ENCODE peak calls at places on chromosomes 1 and 21, in seven cellular contexts. U is fibroblast of lung, P is tibial nerve, I is neural progenitor cell, C is PC-9, W is psoas muscle, X is aorta. R is an unnamed sample.

GRCh38 chr1:198121058-198121829 is 35.6 kb upstream of the NEK7 start:
- DNase-seq in W (no peak), C (peak; percentile 63), I (no peak), P (no peak), X (peak; percentile 57), U (peak; percentile 75), R (no peak)

GRCh38 chr1:248857201-248857600 is 1.7 kb downstream of the ZNF692 start:
- DNase-seq in C (no peak), W (no peak), I (no peak), P (no peak), U (no peak), X (no peak), R (no peak)

GRCh38 chr21:25717491-25718139 is 17.1 kb downstream of the ATP5PF start:
- DNase-seq in U (peak; percentile 55), I (no peak), W (no peak), C (no peak), P (no peak), X (no peak), R (peak; percentile 45)

GRCh38 chr1:243495032-243495431 is 239.2 kb downstream of the SDCCAG8 start:
- DNase-seq in W (no peak), U (no peak), C (no peak), X (no peak), I (no peak), P (no peak), R (no peak)

GRCh38 chr21:26148071-26148470 is 22.5 kb downstream of the APP start:
- DNase-seq in U (no peak), W (no peak), X (no peak), I (peak; percentile 73), P (no peak), C (peak; percentile 26), R (peak; percentile 25)

GRCh38 chr1:9625761-9626160 is 25.8 kb upstream of the PIK3CD start:
- DNase-seq in U (no peak), W (no peak), X (no peak), P (no peak), C (no peak), I (no peak), R (no peak)

GRCh38 chr1:240946926-240947325 is 335.0 kb upstream of the GREM2 start:
- DNase-seq in C (peak; percentile 24), U (peak; percentile 21), P (no peak), W (no peak), I (peak; percentile 56), X (no peak), R (no peak)

GRCh38 chr1:64472805-64473204 is 2.9 kb downstream of the CACHD1 start:
- DNase-seq in X (no peak), W (no peak), I (peak; percentile 89), U (no peak), C (no peak), P (no peak), R (no peak)

GRCh38 chr1:1013922-1014617 is 773 bp downstream of the ISG15 start:
- DNase-seq in C (no peak), X (peak; percentile 61), U (peak; percentile 27), I (peak; percentile 62), P (no peak), W (peak; percentile 22), R (no peak)

DNA sequence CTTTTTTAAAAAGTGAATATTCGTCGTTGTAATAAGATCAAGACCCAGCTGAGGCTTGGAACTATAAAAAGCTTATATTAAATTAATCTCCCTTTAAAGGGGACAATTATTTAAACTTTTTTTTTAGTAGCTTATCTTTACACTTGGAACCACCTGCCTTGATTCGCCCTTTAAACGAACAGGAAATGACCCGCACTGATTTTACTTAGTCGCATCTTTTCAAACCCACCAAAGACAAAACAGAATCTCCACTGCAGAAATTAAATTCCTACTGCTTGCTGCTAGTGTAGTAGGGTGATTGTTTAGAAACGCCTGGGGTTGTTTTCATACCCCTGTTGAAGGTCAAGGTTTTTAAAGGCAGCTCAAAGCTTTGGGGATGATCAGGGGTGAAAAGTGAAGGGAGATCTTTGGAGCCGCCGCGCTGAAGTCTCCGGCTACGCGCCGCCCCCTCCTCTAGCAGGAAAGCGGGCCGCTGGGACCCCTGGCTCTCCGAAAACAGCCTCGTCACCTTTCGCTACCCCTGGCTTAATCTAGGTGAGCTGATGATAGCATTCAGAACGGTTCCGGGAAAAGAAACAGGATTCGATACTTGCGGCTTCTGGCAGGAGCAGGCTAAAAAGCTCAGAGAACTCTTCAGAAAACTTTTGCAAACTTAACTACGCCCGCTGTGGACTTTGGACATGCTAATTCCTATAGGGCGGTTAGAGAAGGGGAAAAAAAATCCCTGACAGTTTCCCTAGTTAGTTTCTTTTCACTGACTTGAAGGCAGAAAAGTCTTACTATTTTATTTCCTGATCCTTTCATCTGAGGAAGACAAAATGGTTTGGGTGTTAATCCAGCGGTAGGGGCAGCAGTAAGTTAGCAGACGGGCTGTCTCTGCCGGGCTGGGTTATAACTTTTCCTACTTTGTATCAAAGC is 163.2 kb downstream of the RUNX1 start:
- DNase-seq in X (no peak), P (no peak), U (peak; percentile 46), W (peak; percentile 29), I (peak; percentile 57), C (no peak), R (no peak)
- H3K27me3 ChIP-seq in X (no peaks in the 10 kb centered on the region), P (peaks cover 3% of the 10 kb centered on the region), U (no peaks in the 10 kb centered on the region), W (peaks cover 3% of the 10 kb centered on the region), I (peaks cover 99% of the 10 kb centered on the region), C (no peaks in the 10 kb centered on the region), R (peaks cover 49% of the 10 kb centered on the region)

DNA sequence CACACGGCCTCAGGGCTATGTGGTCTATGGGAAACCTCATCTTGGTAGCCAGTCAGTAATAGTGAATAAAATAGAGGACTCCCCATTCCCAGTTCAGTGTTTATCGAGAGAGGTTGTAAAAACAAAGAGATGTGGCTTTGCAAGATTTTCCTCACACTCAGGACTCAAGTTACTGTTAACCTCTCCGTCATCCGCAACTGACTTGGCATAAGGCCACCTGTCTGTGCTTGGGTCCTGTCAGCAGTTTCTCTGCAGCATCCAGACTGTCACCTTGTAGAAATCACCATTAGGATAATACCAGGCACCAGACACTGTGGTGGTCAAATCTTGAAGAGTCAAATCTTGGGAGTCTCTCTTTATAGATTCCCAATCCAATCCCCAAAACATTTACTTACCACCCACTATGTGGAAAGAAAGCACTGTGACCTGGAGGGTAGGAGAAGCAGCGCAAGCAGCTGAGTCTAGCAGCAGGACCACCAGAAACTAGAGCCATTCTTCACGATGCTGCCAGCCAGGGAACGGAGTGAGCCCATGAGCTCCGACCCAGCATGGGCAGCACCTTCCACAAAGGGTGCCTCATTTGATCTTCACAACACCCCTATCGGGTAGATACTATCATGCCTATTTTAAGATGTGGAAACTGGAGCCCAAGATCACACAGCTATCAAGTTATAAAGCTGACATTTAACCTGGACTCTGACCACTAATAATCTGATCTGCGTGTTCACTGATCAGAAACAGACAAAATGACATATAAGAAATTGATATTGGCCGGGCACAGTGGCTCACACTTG is 5.6 kb upstream of the GPR25 start:
- DNase-seq in U (peak; percentile 45), C (no peak), W (no peak), P (no peak), X (no peak), I (no peak), R (no peak)
- H3K4me1 ChIP-seq in U (no peaks in the 10 kb centered on the region), C (no peaks in the 10 kb centered on the region), W (peaks cover 5% of the 10 kb centered on the region), P (no peaks in the 10 kb centered on the region), X (no peaks in the 10 kb centered on the region), I (peaks cover 17% of the 10 kb centered on the region), R (no peaks in the 10 kb centered on the region)

DNA sequence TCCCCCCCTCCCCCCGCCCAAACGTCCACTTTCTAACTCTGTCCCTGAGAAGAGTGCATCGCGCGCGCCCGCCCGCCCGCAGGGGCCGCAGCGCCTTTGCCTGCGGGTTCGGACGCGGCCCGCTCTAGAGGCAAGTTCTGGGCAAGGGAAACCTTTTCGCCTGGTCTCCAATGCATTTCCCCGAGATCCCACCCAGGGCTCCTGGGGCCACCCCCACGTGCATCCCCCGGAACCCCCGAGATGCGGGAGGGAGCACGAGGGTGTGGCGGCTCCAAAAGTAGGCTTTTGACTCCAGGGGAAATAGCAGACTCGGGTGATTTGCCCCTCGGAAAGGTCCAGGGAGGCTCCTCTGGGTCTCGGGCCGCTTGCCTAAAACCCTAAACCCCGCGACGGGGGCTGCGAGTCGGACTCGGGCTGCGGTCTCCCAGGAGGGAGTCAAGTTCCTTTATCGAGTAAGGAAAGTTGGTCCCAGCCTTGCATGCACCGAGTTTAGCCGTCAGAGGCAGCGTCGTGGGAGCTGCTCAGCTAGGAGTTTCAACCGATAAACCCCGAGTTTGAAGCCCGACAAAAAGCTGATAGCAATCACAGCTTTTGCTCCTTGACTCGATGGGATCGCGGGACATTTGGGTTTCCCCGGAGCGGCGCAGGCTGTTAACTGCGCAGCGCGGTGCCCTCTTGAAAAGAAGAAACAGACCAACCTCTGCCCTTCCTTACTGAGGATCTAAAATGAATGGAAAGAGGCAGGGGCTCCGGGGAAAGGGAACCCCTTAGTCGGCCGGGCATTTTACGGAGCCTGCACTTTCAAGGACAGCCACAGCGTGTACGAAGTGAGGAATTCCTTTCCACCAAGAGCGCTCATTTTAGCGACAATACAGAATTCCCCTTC is 158.1 kb downstream of the RUNX1 start:
- DNase-seq in W (peak; percentile 29), U (peak; percentile 61), I (peak; percentile 72), P (no peak), X (peak; percentile 68), C (no peak), R (no peak)
- H3K27me3 ChIP-seq in W (peaks cover 34% of the 10 kb centered on the region), U (no peaks in the 10 kb centered on the region), I (peaks cover 99% of the 10 kb centered on the region), P (no peaks in the 10 kb centered on the region), X (no peaks in the 10 kb centered on the region), C (no peaks in the 10 kb centered on the region), R (peaks cover 69% of the 10 kb centered on the region)

GRCh38 chr1:208155243-208155642 is 88.9 kb downstream of the PLXNA2 start:
- DNase-seq in X (no peak), U (no peak), P (no peak), I (no peak), C (no peak), W (no peak), R (no peak)

GRCh38 chr1:208159542-208160258 is 84.5 kb downstream of the PLXNA2 start:
- DNase-seq in P (no peak), I (no peak), U (peak; percentile 73), C (no peak), W (peak; percentile 72), X (peak; percentile 69), R (no peak)

GRCh38 chr1:208156310-208156709 is 87.9 kb downstream of the PLXNA2 start:
- DNase-seq in X (no peak), U (no peak), C (no peak), I (no peak), P (no peak), W (no peak), R (no peak)

GRCh38 chr1:208158640-208159541 is 85.3 kb downstream of the PLXNA2 start:
- DNase-seq in U (no peak), C (no peak), I (peak; percentile 49), X (no peak), P (no peak), W (no peak), R (no peak)

DNA sequence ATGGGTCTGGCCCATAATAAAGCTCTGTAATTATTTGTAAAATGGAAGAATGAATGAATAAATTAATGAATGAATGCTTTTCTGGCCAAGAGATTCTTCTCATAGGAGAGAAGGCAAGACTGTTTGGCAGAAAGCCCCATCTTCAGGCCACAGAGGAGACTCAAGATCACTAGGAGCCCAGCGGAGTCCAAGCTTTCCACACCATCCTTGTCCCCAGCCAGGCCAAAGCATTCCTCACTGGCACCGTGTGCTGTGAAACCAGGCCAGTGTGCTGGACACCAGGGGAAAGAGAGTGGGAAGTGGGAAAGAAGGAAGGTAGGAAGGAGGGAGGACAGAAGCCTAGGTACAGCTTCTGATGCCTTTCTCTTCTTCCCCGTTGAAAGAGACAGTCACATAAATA is 86.4 kb downstream of the PLXNA2 start:
- DNase-seq in X (no peak), W (no peak), C (no peak), I (no peak), U (no peak), P (no peak), R (no peak)
- H3K4me1 ChIP-seq in X (no peaks in the 10 kb centered on the region), W (peaks cover 95% of the 10 kb centered on the region), C (peaks cover 29% of the 10 kb centered on the region), I (peaks cover 72% of the 10 kb centered on the region), U (peaks cover 4% of the 10 kb centered on the region), P (peaks cover 14% of the 10 kb centered on the region), R (peaks cover 46% of the 10 kb centered on the region)